ENCODE peak calls at places on chromosome 4, in four cellular contexts. One of them, this sample, is unnamed.

GRCh38 chr4:154450971-154451370 is 40.6 kb downstream of the DCHS2 start:
- DNase-seq in hepatocyte: no peak
- DNase-seq in endothelial cell of umbilical vein: no peak
- DNase-seq in PC-3: no peak
- DNase-seq in this sample: no peak

GRCh38 chr4:108054025-108054424 is 64.3 kb downstream of the HADH start:
- DNase-seq in hepatocyte: no peak
- DNase-seq in endothelial cell of umbilical vein: no peak
- DNase-seq in PC-3: no peak
- DNase-seq in this sample: no peak

GRCh38 chr4:152936446-152937279 is 540 bp downstream of the FHDC1 start:
- DNase-seq in hepatocyte: peak; percentile 53
- DNase-seq in endothelial cell of umbilical vein: peak; percentile 21
- DNase-seq in PC-3: peak; percentile 21
- DNase-seq in this sample: no peak

GRCh38 chr4:98659106-98659592 is 738 bp upstream of the TSPAN5 start:
- DNase-seq in hepatocyte: peak; percentile 29
- DNase-seq in endothelial cell of umbilical vein: no peak
- DNase-seq in PC-3: peak; percentile 30
- DNase-seq in this sample: no peak

GRCh38 chr4:179867300-179867878 is 2375.8 kb upstream of the TENM3 start:
- DNase-seq in hepatocyte: peak; percentile 81
- DNase-seq in endothelial cell of umbilical vein: no peak
- DNase-seq in PC-3: peak; percentile 64
- DNase-seq in this sample: peak; percentile 71

GRCh38 chr4:85644061-85644460 is 169.1 kb downstream of the ARHGAP24 start:
- DNase-seq in hepatocyte: no peak
- DNase-seq in endothelial cell of umbilical vein: no peak
- DNase-seq in PC-3: no peak
- DNase-seq in this sample: no peak

GRCh38 chr4:169690787-169691186 is 67.0 kb downstream of the HPF1 start:
- DNase-seq in hepatocyte: no peak
- DNase-seq in endothelial cell of umbilical vein: no peak
- DNase-seq in PC-3: no peak
- DNase-seq in this sample: no peak

GRCh38 chr4:3418029-3418762 is 23.6 kb upstream of the HGFAC start:
- DNase-seq in hepatocyte: no peak
- DNase-seq in endothelial cell of umbilical vein: no peak
- DNase-seq in PC-3: peak; percentile 9
- DNase-seq in this sample: peak; percentile 64

GRCh38 chr4:110869114-110869513 is 246.2 kb upstream of the PITX2 start:
- DNase-seq in hepatocyte: no peak
- DNase-seq in endothelial cell of umbilical vein: no peak
- DNase-seq in PC-3: no peak
- DNase-seq in this sample: no peak

GRCh38 chr4:102168580-102168979 is 176.7 kb downstream of the SLC39A8 start:
- DNase-seq in hepatocyte: no peak
- DNase-seq in endothelial cell of umbilical vein: no peak
- DNase-seq in PC-3: no peak
- DNase-seq in this sample: no peak

GRCh38 chr4:137367608-137368007 is 164.7 kb downstream of the PCDH18 start:
- DNase-seq in hepatocyte: no peak
- DNase-seq in endothelial cell of umbilical vein: no peak
- DNase-seq in PC-3: peak; percentile 29
- DNase-seq in this sample: no peak

GRCh38 chr4:87103691-87104187 is 116.7 kb downstream of the KLHL8 start:
- DNase-seq in hepatocyte: no peak
- DNase-seq in endothelial cell of umbilical vein: peak; percentile 84
- DNase-seq in PC-3: peak; percentile 92
- DNase-seq in this sample: no peak

GRCh38 chr4:119873132-119873531 is 193.5 kb downstream of the MAD2L1 start:
- DNase-seq in hepatocyte: no peak
- DNase-seq in endothelial cell of umbilical vein: no peak
- DNase-seq in PC-3: no peak
- DNase-seq in this sample: no peak

GRCh38 chr4:65502151-65502691 is 168.1 kb downstream of the EPHA5 start:
- DNase-seq in hepatocyte: no peak
- DNase-seq in endothelial cell of umbilical vein: peak; percentile 26
- DNase-seq in PC-3: peak; percentile 97
- DNase-seq in this sample: no peak

GRCh38 chr4:25144870-25145481 is 15.3 kb downstream of the SEPSECS start:
- DNase-seq in hepatocyte: peak; percentile 41
- DNase-seq in endothelial cell of umbilical vein: peak; percentile 61
- DNase-seq in PC-3: peak; percentile 61
- DNase-seq in this sample: peak; percentile 74

GRCh38 chr4:14247767-14248166 is 620.2 kb upstream of the BOD1L1 start:
- DNase-seq in hepatocyte: no peak
- DNase-seq in endothelial cell of umbilical vein: no peak
- DNase-seq in PC-3: no peak
- DNase-seq in this sample: no peak

GRCh38 chr4:100360211-100360610 is 157.6 kb downstream of the EMCN start:
- DNase-seq in hepatocyte: no peak
- DNase-seq in endothelial cell of umbilical vein: no peak
- DNase-seq in PC-3: no peak
- DNase-seq in this sample: no peak

GRCh38 chr4:152117054-152117453 is 356.2 kb upstream of the GATB start:
- DNase-seq in hepatocyte: no peak
- DNase-seq in endothelial cell of umbilical vein: no peak
- DNase-seq in PC-3: peak; percentile 43
- DNase-seq in this sample: no peak

GRCh38 chr4:111556861-111557260 is 588.4 kb upstream of the FAM241A start:
- DNase-seq in hepatocyte: no peak
- DNase-seq in endothelial cell of umbilical vein: no peak
- DNase-seq in PC-3: peak; percentile 29
- DNase-seq in this sample: no peak

GRCh38 chr4:95949808-95950207 is 109.9 kb downstream of the PDHA2 start:
- DNase-seq in hepatocyte: no peak
- DNase-seq in endothelial cell of umbilical vein: no peak
- DNase-seq in PC-3: no peak
- DNase-seq in this sample: no peak

GRCh38 chr4:21136231-21136630 is 436.0 kb downstream of the PACRGL start:
- DNase-seq in hepatocyte: no peak
- DNase-seq in endothelial cell of umbilical vein: peak; percentile 68
- DNase-seq in PC-3: no peak
- DNase-seq in this sample: no peak

GRCh38 chr4:174189392-174190029 is 94.0 kb downstream of the FBXO8 start:
- DNase-seq in hepatocyte: peak; percentile 12
- DNase-seq in endothelial cell of umbilical vein: no peak
- DNase-seq in PC-3: no peak
- DNase-seq in this sample: no peak

GRCh38 chr4:140052050-140052449 is 101.9 kb downstream of the MAML3 start:
- DNase-seq in hepatocyte: peak; percentile 52
- DNase-seq in endothelial cell of umbilical vein: peak; percentile 70
- DNase-seq in PC-3: peak; percentile 51
- DNase-seq in this sample: peak; percentile 76

GRCh38 chr4:69497081-69497480 is 1.4 kb upstream of the UGT2B4 start:
- DNase-seq in hepatocyte: no peak
- DNase-seq in endothelial cell of umbilical vein: no peak
- DNase-seq in PC-3: peak; percentile 86
- DNase-seq in this sample: no peak

GRCh38 chr4:15690020-15690809 is 8.6 kb downstream of the FAM200B start:
- DNase-seq in hepatocyte: peak; percentile 76
- DNase-seq in endothelial cell of umbilical vein: peak; percentile 68
- DNase-seq in PC-3: peak; percentile 85
- DNase-seq in this sample: no peak

GRCh38 chr4:2172161-2172560 is 69.8 kb downstream of the HAUS3 start:
- DNase-seq in hepatocyte: no peak
- DNase-seq in endothelial cell of umbilical vein: no peak
- DNase-seq in PC-3: no peak
- DNase-seq in this sample: no peak

GRCh38 chr4:24279492-24279891 is 304.9 kb downstream of the DHX15 start:
- DNase-seq in hepatocyte: no peak
- DNase-seq in endothelial cell of umbilical vein: no peak
- DNase-seq in PC-3: no peak
- DNase-seq in this sample: no peak

GRCh38 chr4:152981278-152981677 is 45.2 kb downstream of the FHDC1 start:
- DNase-seq in hepatocyte: no peak
- DNase-seq in endothelial cell of umbilical vein: no peak
- DNase-seq in PC-3: peak; percentile 25
- DNase-seq in this sample: no peak

GRCh38 chr4:40314951-40315350 is 20.2 kb upstream of the CHRNA9 start:
- DNase-seq in hepatocyte: no peak
- DNase-seq in endothelial cell of umbilical vein: no peak
- DNase-seq in PC-3: peak; percentile 64
- DNase-seq in this sample: no peak

GRCh38 chr4:40321671-40322131 is 13.4 kb upstream of the CHRNA9 start:
- DNase-seq in hepatocyte: no peak
- DNase-seq in endothelial cell of umbilical vein: peak; percentile 39
- DNase-seq in PC-3: no peak
- DNase-seq in this sample: no peak

GRCh38 chr4:40317921-40318658 is 17.0 kb upstream of the CHRNA9 start:
- DNase-seq in hepatocyte: no peak
- DNase-seq in endothelial cell of umbilical vein: no peak
- DNase-seq in PC-3: peak; percentile 14
- DNase-seq in this sample: no peak

GRCh38 chr4:40316333-40316781 is 18.8 kb upstream of the CHRNA9 start:
- DNase-seq in hepatocyte: peak; percentile 78
- DNase-seq in endothelial cell of umbilical vein: peak; percentile 92
- DNase-seq in PC-3: peak; percentile 70
- DNase-seq in this sample: peak; percentile 74

GRCh38 chr4:40316782-40317635 is 18.1 kb upstream of the CHRNA9 start:
- DNase-seq in hepatocyte: peak; percentile 87
- DNase-seq in endothelial cell of umbilical vein: peak; percentile 95
- DNase-seq in PC-3: peak; percentile 82
- DNase-seq in this sample: peak; percentile 94
- H3K4me3 ChIP-seq in hepatocyte: peak overlapping the region; percentile 1
- H3K4me3 ChIP-seq in endothelial cell of umbilical vein: peak overlapping the region; percentile 7
- H3K4me3 ChIP-seq in PC-3: peak overlapping the region; percentile 59
- H3K4me3 ChIP-seq in this sample: peak overlapping the region; percentile 65

GRCh38 chr4:184815046-184815877 is 10.5 kb downstream of the ACSL1 start:
- DNase-seq in hepatocyte: peak; percentile 92
- DNase-seq in endothelial cell of umbilical vein: peak; percentile 39
- DNase-seq in PC-3: peak; percentile 72
- DNase-seq in this sample: no peak
- H2AFZ ChIP-seq in hepatocyte: no peak overlapping the region
- H2AFZ ChIP-seq in endothelial cell of umbilical vein: no peak overlapping the region
- H2AFZ ChIP-seq in PC-3: peak overlapping the region; percentile 23
- H2AFZ ChIP-seq in this sample: no peak overlapping the region

GRCh38 chr4:173014836-173015235 is 153.8 kb upstream of the GALNT7 start:
- DNase-seq in hepatocyte: no peak
- DNase-seq in endothelial cell of umbilical vein: no peak
- DNase-seq in PC-3: no peak
- DNase-seq in this sample: no peak
- H3K27ac ChIP-seq in hepatocyte: no peak overlapping the region
- H3K27ac ChIP-seq in endothelial cell of umbilical vein: no peak overlapping the region
- H3K27ac ChIP-seq in PC-3: no peak overlapping the region
- H3K27ac ChIP-seq in this sample: no peak overlapping the region

GRCh38 chr4:5712517-5712916 is 1.5 kb downstream of the EVC start:
- DNase-seq in hepatocyte: no peak
- DNase-seq in endothelial cell of umbilical vein: no peak
- DNase-seq in PC-3: peak; percentile 62
- DNase-seq in this sample: no peak
- H3K4me3 ChIP-seq in hepatocyte: no peak overlapping the region
- H3K4me3 ChIP-seq in endothelial cell of umbilical vein: no peak overlapping the region
- H3K4me3 ChIP-seq in PC-3: peak overlapping the region; percentile 71
- H3K4me3 ChIP-seq in this sample: no peak overlapping the region

GRCh38 chr4:82891728-82892466 is 944 bp upstream of the SEC31A start:
- DNase-seq in hepatocyte: peak; percentile 19
- DNase-seq in endothelial cell of umbilical vein: no peak
- DNase-seq in PC-3: no peak
- DNase-seq in this sample: peak; percentile 46
- H2AFZ ChIP-seq in hepatocyte: peak overlapping the region; percentile 75
- H2AFZ ChIP-seq in endothelial cell of umbilical vein: peak overlapping the region; percentile 61
- H2AFZ ChIP-seq in PC-3: peak overlapping the region; percentile 85
- H2AFZ ChIP-seq in this sample: no peak overlapping the region